ENCODE peak calls at places on chromosomes 7 and 10, in ten cellular contexts. J, D, N, H, G, U, M, F, S and R are unnamed samples.

GRCh38 chr10:90920986-90921643 is at the start of gene ANKRD1:
- DNase-seq in J (peak; percentile 74), D (peak; percentile 81), N (peak; percentile 75), H (no peak), G (peak; percentile 80), U (no peak), M (no peak), F (no peak), S (no peak), R (peak; percentile 78)

GRCh38 chr7:125651823-125652528 is 722.4 kb upstream of the POT1 start:
- DNase-seq in J (no peak), D (no peak), N (no peak), H (no peak), G (no peak), U (no peak), M (no peak), F (no peak), S (no peak), R (no peak)

GRCh38 chr10:1650542-1651279 is 86.6 kb downstream of the ADARB2 start:
- DNase-seq in J (no peak), D (no peak), N (no peak), H (no peak), G (no peak), U (no peak), M (no peak), F (peak; percentile 50), S (no peak), R (no peak)

GRCh38 chr10:86953747-86954680 is 3.4 kb downstream of the MMRN2 start:
- DNase-seq in J (peak; percentile 59), D (peak; percentile 58), N (no peak), H (no peak), G (peak; percentile 26), U (peak; percentile 51), M (no peak), F (peak; percentile 93), S (no peak), R (no peak)

GRCh38 chr7:157477550-157478212 is 140.9 kb downstream of the DNAJB6 start:
- DNase-seq in J (no peak), D (no peak), N (no peak), H (no peak), G (no peak), U (no peak), M (peak; percentile 37), F (peak; percentile 70), S (peak; percentile 52), R (no peak)

GRCh38 chr7:157335991-157336382 is 817 bp upstream of the DNAJB6 start:
- DNase-seq in J (no peak), D (no peak), N (no peak), H (no peak), G (no peak), U (no peak), M (no peak), F (no peak), S (no peak), R (no peak)

GRCh38 chr7:105876964-105877601 is 684 bp upstream of the ATXN7L1 start:
- DNase-seq in J (peak; percentile 71), D (peak; percentile 55), N (peak; percentile 29), H (no peak), G (peak; percentile 48), U (peak; percentile 48), M (no peak), F (peak; percentile 79), S (no peak), R (peak; percentile 43)

GRCh38 chr10:110040767-110041478 is 33.1 kb downstream of the ADD3 start:
- DNase-seq in J (peak; percentile 37), D (no peak), N (peak; percentile 23), H (no peak), G (no peak), U (no peak), M (no peak), F (no peak), S (no peak), R (no peak)

GRCh38 chr10:23525406-23525805 is 86.5 kb downstream of the OTUD1 start:
- DNase-seq in J (peak; percentile 40), D (peak; percentile 21), N (peak; percentile 14), H (no peak), G (peak; percentile 30), U (no peak), M (peak; percentile 9), F (no peak), S (peak; percentile 36), R (peak; percentile 6)

GRCh38 chr10:21757601-21757901 is 223.5 kb downstream of the MLLT10 start:
- DNase-seq in J (no peak), D (no peak), N (no peak), H (no peak), G (no peak), U (no peak), M (no peak), F (no peak), S (no peak), R (no peak)

GRCh38 chr10:112960151-112960681 is 10.2 kb downstream of the TCF7L2 start:
- DNase-seq in J (peak; percentile 29), D (no peak), N (no peak), H (no peak), G (no peak), U (no peak), M (no peak), F (no peak), S (no peak), R (no peak)

GRCh38 chr10:37269554-37270256 is 144.3 kb downstream of the ANKRD30A start:
- DNase-seq in J (no peak), D (no peak), N (no peak), H (no peak), G (no peak), U (no peak), M (no peak), F (no peak), S (no peak), R (no peak)

GRCh38 chr7:148911626-148912025 is 27.5 kb upstream of the EZH2 start:
- DNase-seq in J (no peak), D (no peak), N (peak; percentile 15), H (no peak), G (no peak), U (no peak), M (no peak), F (peak; percentile 9), S (peak; percentile 29), R (no peak)

GRCh38 chr7:101306307-101306706 is 15.3 kb downstream of the IFT22 start:
- DNase-seq in J (no peak), D (no peak), N (no peak), H (no peak), G (no peak), U (no peak), M (no peak), F (no peak), S (no peak), R (no peak)

GRCh38 chr10:93580824-93581223 is 14.4 kb downstream of the FFAR4 start:
- DNase-seq in J (peak; percentile 17), D (peak; percentile 31), N (no peak), H (no peak), G (no peak), U (no peak), M (no peak), F (no peak), S (no peak), R (no peak)

GRCh38 chr10:118900617-118901016 is 128.9 kb upstream of the NANOS1 start:
- DNase-seq in J (no peak), D (no peak), N (no peak), H (no peak), G (peak; percentile 5), U (no peak), M (no peak), F (no peak), S (no peak), R (peak; percentile 0)

GRCh38 chr7:74439546-74439945 is 14.2 kb upstream of the GTF2IRD1 start:
- DNase-seq in J (no peak), D (no peak), N (no peak), H (no peak), G (no peak), U (no peak), M (no peak), F (no peak), S (no peak), R (no peak)

GRCh38 chr10:52785418-52785817 is 12.8 kb upstream of the MBL2 start:
- DNase-seq in J (no peak), D (no peak), N (no peak), H (no peak), G (no peak), U (no peak), M (no peak), F (no peak), S (no peak), R (no peak)